ENCODE peak calls at places on chromosomes 6 and 20, in five cellular contexts. T is IMR-90, R is GM23248, O is HCT116, X is fibroblast of lung. I is an unnamed sample.

GRCh38 chr6:53496797-53497196 is 48.1 kb downstream of the GCLC start:
- DNase-seq in X (peak), T (peak), O (no peak), R (peak), I (peak)

GRCh38 chr6:118223316-118223715 is 316.3 kb downstream of the SLC35F1 start:
- DNase-seq in T (no peak), O (no peak), X (no peak), R (no peak), I (no peak)

GRCh38 chr6:145206247-145206907 is 528.9 kb downstream of the EPM2A start:
- DNase-seq in T (peak), O (no peak), R (peak), X (peak), I (no peak)

GRCh38 chr20:38520261-38520660 is 47.6 kb downstream of the RALGAPB start:
- DNase-seq in T (no peak), O (no peak), R (no peak), X (no peak), I (peak)

GRCh38 chr20:33408716-33409654 is 7.7 kb upstream of the CDK5RAP1 start:
- DNase-seq in R (no peak), T (no peak), X (no peak), O (no peak), I (no peak)

GRCh38 chr6:25041676-25042598 is 106.2 kb upstream of the RIPOR2 start:
- DNase-seq in O (no peak), T (no peak), R (no peak), X (no peak), I (no peak)

GRCh38 chr20:41005361-41005729 is 23.3 kb upstream of the TOP1 start:
- DNase-seq in T (peak), X (peak), R (peak), O (peak), I (peak)

GRCh38 chr6:49550413-49551125 is at the start of gene C6orf141:
- DNase-seq in X (no peak), T (no peak), R (peak), O (peak), I (peak)

GRCh38 chr20:61732511-61733210 is 333.0 kb downstream of the TAF4 start:
- DNase-seq in X (no peak), T (no peak), O (no peak), R (no peak), I (no peak)

GRCh38 chr20:21607971-21608735 is 94.3 kb upstream of the NKX2-2 start:
- DNase-seq in R (no peak), T (no peak), O (no peak), X (no peak), I (no peak)
- H3K4me2 ChIP-seq in R (no peak), T (no peak), O (no peak), X (no peak), I (peak)

GRCh38 chr6:26578279-26578678 is 18.5 kb upstream of the ABT1 start:
- DNase-seq in R (no peak), X (no peak), O (no peak), T (no peak), I (no peak)

GRCh38 chr6:26576929-26577719 is 19.6 kb upstream of the ABT1 start:
- DNase-seq in T (peak), O (peak), X (peak), R (peak), I (peak)

GRCh38 chr6:26577720-26578072 is 19.1 kb upstream of the ABT1 start:
- DNase-seq in O (no peak), X (no peak), T (no peak), R (no peak), I (no peak)

GRCh38 chr6:26576407-26576843 is 20.3 kb upstream of the ABT1 start:
- DNase-seq in T (no peak), R (no peak), O (no peak), X (no peak), I (no peak)

GRCh38 chr6:26575494-26575939 is 21.2 kb upstream of the ABT1 start:
- DNase-seq in O (no peak), T (peak), R (no peak), X (no peak), I (peak)
- H3K4me2 ChIP-seq in O (peak), T (no peak), R (no peak), X (no peak), I (no peak)

DNA sequence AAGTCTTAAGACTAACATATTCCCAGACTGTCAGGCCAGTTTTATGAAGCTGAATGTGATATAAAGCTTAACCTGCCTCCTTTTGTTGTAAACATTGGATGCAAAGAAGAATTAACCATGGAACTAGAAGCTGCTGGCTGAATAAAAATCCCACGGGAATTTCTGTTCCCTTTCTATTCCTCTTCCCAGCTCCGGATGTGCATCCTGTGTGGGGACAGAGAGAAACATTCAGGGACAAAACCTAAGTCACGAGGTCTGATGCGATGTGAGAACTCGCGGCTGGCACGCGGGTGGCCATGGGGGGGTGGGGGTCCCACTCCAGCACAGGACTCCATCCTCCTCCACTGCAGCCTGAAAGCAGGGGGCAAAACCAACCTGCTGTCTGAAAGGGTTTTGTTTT is 32.2 kb downstream of the RAMACL start:
- DNase-seq in T (peak), O (no peak), R (no peak), X (no peak), I (no peak)
- H3K4me2 ChIP-seq in T (peak), O (no peak), R (peak), X (peak), I (no peak)

GRCh38 chr6:31402324-31403282 is 792 bp upstream of the MICA start:
- DNase-seq in O (no peak), R (peak), T (no peak), X (peak), I (no peak)

GRCh38 chr6:31399589-31400466 is 3.6 kb upstream of the MICA start:
- DNase-seq in X (peak), O (peak), T (peak), R (peak), I (peak)

GRCh38 chr6:31403283-31403989 is at the start of gene MICA:
- DNase-seq in R (peak), O (peak), X (peak), T (peak), I (peak)

GRCh38 chr6:31401403-31401802 is 2.0 kb upstream of the MICA start:
- DNase-seq in O (peak), T (peak), R (peak), X (peak), I (peak)

DNA sequence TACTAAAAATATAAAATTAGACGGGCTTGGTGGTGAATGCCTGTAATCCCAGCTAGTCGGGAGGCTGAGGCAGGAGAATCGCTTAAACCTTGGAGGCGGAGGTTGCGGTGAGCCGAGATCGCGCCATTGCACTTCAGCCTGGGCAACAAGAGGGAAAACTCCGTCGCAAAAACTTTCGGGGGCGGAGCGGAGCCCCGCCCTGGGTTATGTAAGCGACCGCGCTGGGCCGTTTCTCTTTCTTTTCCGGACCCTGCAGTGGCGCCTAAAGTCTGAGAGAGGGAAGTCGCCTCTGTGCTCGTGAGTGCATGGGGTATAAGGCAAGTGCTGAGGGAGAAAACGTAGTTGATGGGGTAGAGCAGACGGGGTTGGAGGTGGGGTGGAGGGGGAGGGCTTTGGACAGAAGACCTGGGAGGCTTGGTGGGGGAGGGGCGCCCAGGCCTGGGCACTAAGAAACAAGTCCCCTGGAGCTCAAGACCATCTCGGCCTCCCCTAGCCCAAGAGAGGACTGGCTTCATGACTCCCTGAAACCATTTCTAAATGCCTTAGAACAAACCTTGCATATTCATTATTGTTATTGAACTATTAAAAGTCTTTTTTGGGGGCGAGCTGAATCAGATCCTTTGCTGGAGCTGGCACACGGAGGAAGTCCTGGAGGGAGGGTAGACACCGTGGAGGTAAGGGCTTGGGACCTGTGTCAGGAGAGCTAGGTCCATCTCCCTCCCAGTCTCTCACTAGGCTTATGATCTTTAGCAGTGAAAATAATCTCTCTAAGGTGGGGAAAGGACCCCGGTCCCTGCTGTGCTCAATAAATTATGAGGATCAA is 2.7 kb upstream of the MICA start:
- DNase-seq in X (peak), O (peak), T (peak), R (peak), I (peak)
- H3K4me2 ChIP-seq in X (peak), O (peak), T (peak), R (peak), I (peak)

DNA sequence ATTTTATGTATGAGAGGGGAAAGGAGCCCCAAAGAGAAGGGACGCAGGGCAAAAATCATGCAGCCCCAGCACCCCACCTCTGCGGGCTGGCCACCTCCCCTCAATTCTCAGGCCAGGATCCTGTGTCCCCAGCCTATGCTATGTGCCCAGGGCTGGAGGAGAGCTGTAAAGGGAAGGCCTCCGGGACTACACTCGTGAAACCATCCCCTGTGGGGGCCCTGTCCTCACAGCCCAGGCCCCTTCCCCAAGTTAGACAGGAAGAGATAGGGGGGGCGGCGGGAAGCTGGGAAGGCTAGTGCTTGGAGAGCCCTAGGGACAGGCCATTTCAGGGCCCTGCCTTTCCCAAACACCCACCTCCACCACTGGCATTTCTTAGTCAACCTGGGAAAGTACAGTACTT is 1.4 kb upstream of the COL11A2 start:
- DNase-seq in X (no peak), O (no peak), R (no peak), T (no peak), I (no peak)
- H3K4me2 ChIP-seq in X (no peak), O (no peak), R (peak), T (no peak), I (no peak)

GRCh38 chr20:17976305-17976704 is 7.5 kb downstream of the MGME1 start:
- DNase-seq in X (no peak), R (no peak), O (no peak), T (no peak), I (no peak)
- H3K4me2 ChIP-seq in X (no peak), R (no peak), O (no peak), T (no peak), I (no peak)